ENCODE peak calls at places on chromosomes 4 and X, in five cellular contexts. S, M, Y, K and G are unnamed samples.

GRCh38 chr4:1731180-1731579 is 9.9 kb downstream of the TACC3 start:
- DNase-seq in S (peak), M (peak), Y (no peak), K (no peak), G (no peak)

GRCh38 chr4:153156263-153156662 is 48.0 kb upstream of the TRIM2 start:
- DNase-seq in S (no peak), M (no peak), Y (no peak), K (no peak), G (no peak)

GRCh38 chrX:53440101-53440500 is 5.9 kb upstream of the HSD17B10 start:
- DNase-seq in S (no peak), M (no peak), Y (no peak), K (no peak), G (no peak)

GRCh38 chr4:26707342-26707741 is 123.5 kb downstream of the TBC1D19 start:
- DNase-seq in S (no peak), M (no peak), Y (no peak), K (no peak), G (no peak)

GRCh38 chr4:835148-836002 is 9.4 kb upstream of the CPLX1 start:
- DNase-seq in S (peak), M (no peak), Y (no peak), K (peak), G (no peak)

GRCh38 chrX:134782796-134783195 is 124.5 kb upstream of the PLAC1 start:
- DNase-seq in S (no peak), M (peak), Y (no peak), K (no peak), G (peak)

GRCh38 chr4:107699466-107700206 is 20.4 kb downstream of the PAPSS1 start:
- DNase-seq in S (no peak), M (no peak), Y (no peak), K (no peak), G (no peak)

GRCh38 chr4:77153016-77153415 is 4.0 kb upstream of the CCNG2 start:
- DNase-seq in S (no peak), M (no peak), Y (no peak), K (no peak), G (no peak)

GRCh38 chr4:137180349-137180748 is 351.9 kb downstream of the PCDH18 start:
- DNase-seq in S (no peak), M (no peak), Y (no peak), K (no peak), G (no peak)

GRCh38 chrX:134622056-134622812 is 36.0 kb downstream of the PLAC1 start:
- DNase-seq in S (no peak), M (peak), Y (no peak), K (no peak), G (peak)

GRCh38 chr4:123412700-123413512 is 16.3 kb downstream of the SPRY1 start:
- DNase-seq in S (no peak), M (peak), Y (no peak), K (no peak), G (no peak)

GRCh38 chr4:148443550-148444295 is 1.5 kb upstream of the NR3C2 start:
- DNase-seq in S (peak), M (no peak), Y (no peak), K (peak), G (peak)

GRCh38 chrX:56986138-56986537 is 9.2 kb downstream of the SPIN3 start:
- DNase-seq in S (no peak), M (no peak), Y (no peak), K (no peak), G (no peak)

GRCh38 chrX:144586756-144587155 is 660.5 kb upstream of the SPANXN1 start:
- DNase-seq in S (no peak), M (peak), Y (no peak), K (no peak), G (no peak)

GRCh38 chr4:4865705-4866123 is 6.2 kb downstream of the MSX1 start:
- DNase-seq in S (peak), M (no peak), Y (no peak), K (no peak), G (no peak)

GRCh38 chrX:12771445-12772069 is 19.7 kb upstream of the PRPS2 start:
- DNase-seq in S (peak), M (peak), Y (no peak), K (peak), G (peak)

GRCh38 chr4:124961138-124961750 is 248.7 kb upstream of the ANKRD50 start:
- DNase-seq in S (no peak), M (no peak), Y (no peak), K (no peak), G (no peak)

GRCh38 chr4:33722254-33722653 is 2522.1 kb downstream of the ARAP2 start:
- DNase-seq in S (no peak), M (peak), Y (no peak), K (no peak), G (peak)

GRCh38 chrX:131010186-131010585 is 48.0 kb upstream of the ARHGAP36 start:
- DNase-seq in S (no peak), M (no peak), Y (no peak), K (no peak), G (no peak)

GRCh38 chrX:38929966-38930421 is 128.7 kb downstream of the MID1IP1 start:
- DNase-seq in S (no peak), M (peak), Y (peak), K (no peak), G (peak)

GRCh38 chr4:48815483-48815882 is 15.4 kb upstream of the OCIAD1 start:
- DNase-seq in S (no peak), M (no peak), Y (no peak), K (no peak), G (no peak)

GRCh38 chr4:183797041-183797444 is 108.1 kb upstream of the STOX2 start:
- DNase-seq in S (peak), M (no peak), Y (no peak), K (no peak), G (no peak)

GRCh38 chrX:39755152-39756032 is 342.4 kb downstream of the BCOR start:
- DNase-seq in S (peak), M (peak), Y (peak), K (peak), G (peak)

GRCh38 chr4:90317785-90318184 is 190.6 kb downstream of the CCSER1 start:
- DNase-seq in S (no peak), M (peak), Y (no peak), K (no peak), G (peak)

GRCh38 chrX:138775501-138775900 is 64.0 kb upstream of the FGF13 start:
- DNase-seq in S (no peak), M (peak), Y (no peak), K (no peak), G (peak)

GRCh38 chr4:3605491-3605890 is 73.3 kb upstream of the LRPAP1 start:
- DNase-seq in S (no peak), M (no peak), Y (no peak), K (no peak), G (no peak)

GRCh38 chr4:107870236-107870635 is 45.5 kb downstream of the SGMS2 start:
- DNase-seq in S (no peak), M (no peak), Y (no peak), K (no peak), G (no peak)

GRCh38 chr4:14309429-14309828 is 681.9 kb upstream of the BOD1L1 start:
- DNase-seq in S (no peak), M (no peak), Y (no peak), K (no peak), G (no peak)

GRCh38 chr4:147580396-147580795 is 36.8 kb upstream of the TMEM184C start:
- DNase-seq in S (no peak), M (peak), Y (no peak), K (no peak), G (no peak)

GRCh38 chrX:40096395-40097091 is 1.2 kb downstream of the BCOR start:
- DNase-seq in S (peak), M (no peak), Y (no peak), K (peak), G (peak)

GRCh38 chr4:178823673-178824072 is 1381.4 kb upstream of the AGA start:
- DNase-seq in S (no peak), M (peak), Y (no peak), K (no peak), G (no peak)

GRCh38 chr4:86720508-86721068 is 126.5 kb downstream of the PTPN13 start:
- DNase-seq in S (no peak), M (peak), Y (no peak), K (no peak), G (no peak)

GRCh38 chr4:123562994-123563745 is 166.6 kb downstream of the SPRY1 start:
- DNase-seq in S (no peak), M (peak), Y (no peak), K (no peak), G (no peak)

GRCh38 chr4:88012652-88013051 is 5.2 kb downstream of the PKD2 start:
- DNase-seq in S (no peak), M (no peak), Y (no peak), K (no peak), G (no peak)

GRCh38 chr4:4862665-4863482 is 3.4 kb downstream of the MSX1 start:
- DNase-seq in S (peak), M (no peak), Y (no peak), K (peak), G (no peak)

GRCh38 chr4:38091636-38092035 is 131.4 kb downstream of the PTTG2 start:
- DNase-seq in S (no peak), M (peak), Y (no peak), K (no peak), G (no peak)

GRCh38 chrX:46376246-46376885 is 168.9 kb downstream of the ZNF674 start:
- DNase-seq in S (no peak), M (peak), Y (no peak), K (no peak), G (peak)

GRCh38 chr4:83362492-83363329 is 28.1 kb upstream of the HPSE start:
- DNase-seq in S (no peak), M (peak), Y (no peak), K (no peak), G (peak)

DNA sequence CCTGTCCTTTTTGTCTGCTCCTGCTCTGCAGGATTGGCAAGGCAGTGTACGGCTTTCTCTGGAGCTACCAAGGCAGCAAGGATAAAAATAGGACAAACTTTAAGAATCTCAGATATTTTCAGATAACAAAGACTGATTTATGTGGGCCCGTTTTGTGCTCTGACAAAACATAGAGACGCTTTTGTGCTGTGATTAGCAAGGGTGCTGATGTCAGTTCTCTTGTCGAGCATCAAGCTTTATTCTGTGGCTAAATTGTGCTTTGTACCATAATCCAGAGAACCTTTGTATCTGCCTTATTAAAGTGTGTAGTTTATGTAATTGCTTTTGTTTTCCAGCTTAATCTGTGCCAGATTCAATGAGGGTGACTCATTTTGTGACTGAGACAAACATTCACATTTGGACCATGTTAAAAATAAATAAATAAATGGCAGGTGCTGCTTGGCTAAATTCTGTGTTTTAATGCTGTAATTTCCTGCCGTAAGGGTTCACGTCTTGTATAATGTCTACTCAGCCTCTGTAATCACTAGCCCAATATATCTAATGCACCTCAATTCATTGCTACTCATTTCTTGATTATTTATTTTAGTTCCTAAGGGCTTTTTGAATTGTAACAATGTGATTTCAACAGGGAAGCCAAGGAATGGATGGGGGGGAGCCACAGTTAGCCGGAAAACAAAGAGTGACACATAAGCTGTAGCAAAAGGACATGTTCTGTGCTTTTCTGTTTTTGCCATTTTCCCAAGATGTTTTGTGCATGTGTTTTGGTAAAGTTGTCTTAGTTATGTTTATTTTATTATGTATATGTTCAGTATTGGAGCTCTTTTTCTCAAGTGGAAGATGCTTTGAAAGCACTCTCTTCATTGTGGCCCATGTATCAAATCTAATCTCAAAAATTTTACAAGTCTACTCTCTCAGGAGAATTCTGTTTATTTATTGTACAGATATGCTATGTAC is 75.1 kb downstream of the GAB1 start:
- DNase-seq in S (no peak), M (peak), Y (no peak), K (no peak), G (peak)
- H3K4me3 ChIP-seq in S (no peak), M (no peak), Y (peak), K (no peak), G (peak)

DNA sequence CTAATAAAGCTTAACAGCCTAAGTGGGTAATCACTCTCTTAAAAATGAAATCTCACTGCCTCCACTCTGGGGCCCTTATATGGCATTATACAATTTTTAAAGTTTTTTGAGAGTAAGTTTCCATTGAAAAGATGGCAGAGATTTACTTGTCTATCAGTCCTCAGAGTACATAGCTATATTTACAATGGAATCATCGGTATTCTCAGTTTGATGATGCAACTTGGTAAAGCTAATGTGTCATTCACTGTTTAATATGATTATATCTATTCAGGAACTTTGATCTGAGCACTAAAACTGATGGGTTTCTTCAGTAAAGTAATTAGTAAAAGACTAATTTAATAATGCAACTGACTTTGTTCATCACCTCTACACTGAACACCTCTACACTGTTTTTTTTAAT is 51.6 kb downstream of the CT47B1 start:
- DNase-seq in S (no peak), M (no peak), Y (no peak), K (no peak), G (no peak)
- H3K4me3 ChIP-seq in S (no peak), M (no peak), Y (no peak), K (no peak), G (no peak)

GRCh38 chr4:78551420-78552351 is at the start of gene ANXA3:
- DNase-seq in S (peak), M (no peak), Y (no peak), K (peak), G (peak)
- H3K4me3 ChIP-seq in S (peak), M (peak), Y (peak), K (peak), G (peak)

DNA sequence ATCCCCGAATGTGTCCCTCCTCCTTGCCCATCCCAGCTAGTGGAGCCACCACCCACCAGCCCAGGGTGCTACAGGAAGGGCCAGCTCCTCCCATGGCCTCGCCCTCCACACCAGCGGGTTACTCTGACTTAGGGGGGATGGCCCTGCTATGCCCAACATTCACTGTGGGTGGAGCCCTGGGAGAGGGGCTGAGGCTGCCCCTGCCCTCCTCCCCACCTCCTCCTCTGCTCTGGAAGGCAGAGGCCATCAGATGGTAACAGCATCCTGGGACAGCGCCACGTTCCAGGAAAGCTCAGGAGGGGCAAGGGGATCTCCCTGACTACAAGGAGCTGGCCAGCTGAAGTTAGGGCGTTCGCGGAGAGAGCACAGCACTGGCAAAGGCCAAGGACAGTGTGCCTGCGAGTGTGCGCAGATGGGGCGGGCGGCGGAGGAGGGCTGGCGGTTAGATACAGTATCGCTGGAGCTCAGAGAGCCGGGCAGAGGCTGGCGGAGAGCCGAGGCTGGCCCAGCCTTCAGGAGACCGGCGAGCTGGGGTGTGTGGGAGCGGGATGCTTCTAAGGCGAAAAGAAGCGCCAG is 1.5 kb downstream of the JAKMIP1 start:
- DNase-seq in S (no peak), M (no peak), Y (no peak), K (no peak), G (no peak)
- H3K4me3 ChIP-seq in S (no peak), M (no peak), Y (peak), K (no peak), G (no peak)

GRCh38 chr4:7514789-7515188 is 80.1 kb upstream of the PSAPL1 start:
- DNase-seq in S (no peak), M (no peak), Y (no peak), K (no peak), G (no peak)
- H3K4me3 ChIP-seq in S (no peak), M (no peak), Y (no peak), K (no peak), G (no peak)

GRCh38 chr4:121380448-121381147 is at the start of gene QRFPR:
- DNase-seq in S (peak), M (no peak), Y (no peak), K (no peak), G (peak)

GRCh38 chr4:121377065-121377464 is 3.8 kb downstream of the QRFPR start:
- DNase-seq in S (no peak), M (no peak), Y (no peak), K (no peak), G (no peak)

GRCh38 chr4:121376541-121376940 is 4.3 kb downstream of the QRFPR start:
- DNase-seq in S (no peak), M (no peak), Y (no peak), K (no peak), G (no peak)

GRCh38 chr4:121379276-121379675 is 1.5 kb downstream of the QRFPR start:
- DNase-seq in S (no peak), M (no peak), Y (no peak), K (no peak), G (no peak)

GRCh38 chr4:121381148-121381462 is 287 bp upstream of the QRFPR start:
- DNase-seq in S (no peak), M (no peak), Y (no peak), K (no peak), G (no peak)
- H3K4me3 ChIP-seq in S (peak), M (no peak), Y (peak), K (no peak), G (peak)

DNA sequence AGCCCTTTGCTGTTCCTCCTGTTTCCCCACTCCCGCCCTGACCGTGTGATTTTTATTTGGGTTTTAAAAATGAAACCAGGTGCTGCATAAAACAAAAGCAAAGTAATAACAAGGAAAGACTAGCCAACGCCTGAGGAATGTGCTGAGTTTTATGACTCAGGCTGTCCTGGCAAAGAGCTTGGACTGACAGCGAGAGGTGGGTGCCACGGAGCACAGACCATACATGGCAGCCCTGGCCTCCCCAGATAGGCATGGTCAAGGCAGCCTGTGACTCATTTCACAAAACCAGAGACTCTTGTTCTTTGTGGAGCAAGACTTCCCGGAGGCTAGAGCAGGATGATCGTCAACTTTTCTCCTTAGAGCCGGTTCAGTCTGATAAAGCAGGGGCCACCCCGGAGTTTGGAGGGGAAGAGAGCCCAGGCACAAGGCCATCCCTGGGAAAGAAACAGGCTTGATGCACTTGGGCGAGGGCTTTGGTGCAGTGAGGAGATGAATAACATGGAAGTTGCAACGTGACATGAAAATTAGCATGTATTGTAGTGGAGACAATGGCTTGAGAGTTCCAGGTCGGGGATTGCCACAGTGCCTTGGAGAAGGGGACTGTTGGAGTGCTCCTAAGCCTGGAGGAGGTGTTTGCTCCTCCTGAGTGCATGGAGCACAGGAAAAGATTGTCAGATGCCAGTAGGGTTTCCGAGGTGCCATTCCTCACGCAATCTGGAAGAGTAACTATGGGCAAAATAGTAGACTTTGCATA is 54.8 kb downstream of the C4orf51 start:
- DNase-seq in S (peak), M (peak), Y (peak), K (no peak), G (peak)
- H3K4me3 ChIP-seq in S (no peak), M (peak), Y (peak), K (no peak), G (peak)

GRCh38 chrX:103329991-103330390 is at the start of gene TCEAL7:
- DNase-seq in S (no peak), M (peak), Y (no peak), K (no peak), G (peak)

DNA sequence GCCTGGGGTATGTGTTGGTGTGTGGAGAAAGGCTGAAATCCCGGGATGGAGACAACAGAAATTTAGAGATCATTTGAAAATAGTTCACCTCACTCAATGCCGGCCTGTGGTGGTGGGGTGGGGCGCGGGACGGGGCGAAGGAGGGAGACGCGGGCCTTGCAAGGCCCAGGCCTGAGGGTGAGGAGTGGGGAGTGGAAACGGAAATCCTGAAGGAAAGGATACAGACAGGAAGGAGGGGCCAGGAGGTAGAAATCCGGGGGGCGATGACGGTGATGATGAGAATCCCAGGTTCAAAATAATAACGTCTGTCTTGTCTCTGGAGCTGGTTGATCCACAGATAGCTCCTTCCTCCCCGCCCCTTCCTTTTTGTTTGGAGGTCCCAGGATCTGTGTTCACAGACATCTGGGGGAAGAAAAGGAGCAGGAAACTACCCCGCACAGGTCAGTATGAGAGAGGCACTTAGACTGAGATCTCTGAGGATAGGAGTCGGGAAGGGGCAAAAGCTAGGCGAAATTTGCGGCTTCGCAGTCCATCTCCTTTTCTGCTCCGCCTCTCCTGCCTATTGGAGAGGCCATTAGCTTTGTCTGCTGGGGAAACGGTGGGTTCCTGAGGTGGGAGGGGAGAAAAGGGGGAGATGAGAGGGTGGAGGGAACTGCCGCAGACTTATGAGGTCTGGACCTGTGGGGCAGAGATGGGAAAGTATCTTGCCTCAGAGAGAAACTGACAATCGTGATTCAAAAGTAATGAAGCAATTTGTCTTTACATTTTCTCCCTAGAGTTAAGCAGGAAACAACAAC is 760 bp downstream of the TCEAL7 start:
- DNase-seq in S (no peak), M (peak), Y (no peak), K (no peak), G (peak)
- H3K4me3 ChIP-seq in S (peak), M (peak), Y (peak), K (no peak), G (peak)